ENCODE peak calls at places on chromosomes 12 and 14, in four cellular contexts. One of them, this sample, is unnamed.

GRCh38 chr14:75860561-75861160 is 121.1 kb downstream of the TGFB3 start:
- DNase-seq in cardiac muscle cell: no peak
- DNase-seq in prostate gland: no peak
- DNase-seq in brain microvascular endothelial cell: no peak
- DNase-seq in this sample: no peak

GRCh38 chr12:92369643-92370042 is 224.0 kb upstream of the BTG1 start:
- DNase-seq in cardiac muscle cell: no peak
- DNase-seq in prostate gland: no peak
- DNase-seq in brain microvascular endothelial cell: no peak
- DNase-seq in this sample: no peak

GRCh38 chr14:73752297-73752992 is 38.3 kb upstream of the PNMA1 start:
- DNase-seq in cardiac muscle cell: no peak
- DNase-seq in prostate gland: peak
- DNase-seq in brain microvascular endothelial cell: no peak
- DNase-seq in this sample: peak

GRCh38 chr12:9039397-9039977 is 50.1 kb downstream of the KLRG1 start:
- DNase-seq in cardiac muscle cell: peak
- DNase-seq in prostate gland: peak
- DNase-seq in brain microvascular endothelial cell: peak
- DNase-seq in this sample: no peak

GRCh38 chr14:29926701-29927595 is 699 bp downstream of the PRKD1 start:
- DNase-seq in cardiac muscle cell: peak
- DNase-seq in prostate gland: peak
- DNase-seq in brain microvascular endothelial cell: peak
- DNase-seq in this sample: peak

GRCh38 chr12:50960130-50960529 is 7.8 kb downstream of the HIGD1C start:
- DNase-seq in cardiac muscle cell: peak
- DNase-seq in prostate gland: no peak
- DNase-seq in brain microvascular endothelial cell: peak
- DNase-seq in this sample: no peak

GRCh38 chr14:100894416-100894815 is 9.1 kb downstream of the RTL1 start:
- DNase-seq in cardiac muscle cell: no peak
- DNase-seq in prostate gland: no peak
- DNase-seq in brain microvascular endothelial cell: no peak
- DNase-seq in this sample: no peak

GRCh38 chr14:60722163-60722835 is 1.9 kb downstream of the SIX4 start:
- DNase-seq in cardiac muscle cell: peak
- DNase-seq in prostate gland: peak
- DNase-seq in brain microvascular endothelial cell: peak
- DNase-seq in this sample: no peak

GRCh38 chr14:64604854-64605253 is 55.1 kb downstream of the PPP1R36 start:
- DNase-seq in cardiac muscle cell: no peak
- DNase-seq in prostate gland: peak
- DNase-seq in brain microvascular endothelial cell: no peak
- DNase-seq in this sample: no peak

GRCh38 chr12:121781751-121782615 is 11.5 kb downstream of the RHOF start:
- DNase-seq in cardiac muscle cell: no peak
- DNase-seq in prostate gland: no peak
- DNase-seq in brain microvascular endothelial cell: no peak
- DNase-seq in this sample: no peak

GRCh38 chr12:117298648-117299225 is 62.7 kb downstream of the NOS1 start:
- DNase-seq in cardiac muscle cell: no peak
- DNase-seq in prostate gland: peak
- DNase-seq in brain microvascular endothelial cell: no peak
- DNase-seq in this sample: no peak

GRCh38 chr12:2879853-2880252 is 2.8 kb downstream of the RHNO1 start:
- DNase-seq in cardiac muscle cell: no peak
- DNase-seq in prostate gland: no peak
- DNase-seq in brain microvascular endothelial cell: no peak
- DNase-seq in this sample: no peak

GRCh38 chr12:32151081-32151480 is 44.4 kb downstream of the BICD1 start:
- DNase-seq in cardiac muscle cell: no peak
- DNase-seq in prostate gland: no peak
- DNase-seq in brain microvascular endothelial cell: no peak
- DNase-seq in this sample: no peak

GRCh38 chr12:110684322-110684836 is 4.5 kb downstream of the HVCN1 start:
- DNase-seq in cardiac muscle cell: no peak
- DNase-seq in prostate gland: no peak
- DNase-seq in brain microvascular endothelial cell: no peak
- DNase-seq in this sample: no peak

GRCh38 chr14:89870335-89870734 is 84.2 kb downstream of the EFCAB11 start:
- DNase-seq in cardiac muscle cell: no peak
- DNase-seq in prostate gland: no peak
- DNase-seq in brain microvascular endothelial cell: no peak
- DNase-seq in this sample: no peak

DNA sequence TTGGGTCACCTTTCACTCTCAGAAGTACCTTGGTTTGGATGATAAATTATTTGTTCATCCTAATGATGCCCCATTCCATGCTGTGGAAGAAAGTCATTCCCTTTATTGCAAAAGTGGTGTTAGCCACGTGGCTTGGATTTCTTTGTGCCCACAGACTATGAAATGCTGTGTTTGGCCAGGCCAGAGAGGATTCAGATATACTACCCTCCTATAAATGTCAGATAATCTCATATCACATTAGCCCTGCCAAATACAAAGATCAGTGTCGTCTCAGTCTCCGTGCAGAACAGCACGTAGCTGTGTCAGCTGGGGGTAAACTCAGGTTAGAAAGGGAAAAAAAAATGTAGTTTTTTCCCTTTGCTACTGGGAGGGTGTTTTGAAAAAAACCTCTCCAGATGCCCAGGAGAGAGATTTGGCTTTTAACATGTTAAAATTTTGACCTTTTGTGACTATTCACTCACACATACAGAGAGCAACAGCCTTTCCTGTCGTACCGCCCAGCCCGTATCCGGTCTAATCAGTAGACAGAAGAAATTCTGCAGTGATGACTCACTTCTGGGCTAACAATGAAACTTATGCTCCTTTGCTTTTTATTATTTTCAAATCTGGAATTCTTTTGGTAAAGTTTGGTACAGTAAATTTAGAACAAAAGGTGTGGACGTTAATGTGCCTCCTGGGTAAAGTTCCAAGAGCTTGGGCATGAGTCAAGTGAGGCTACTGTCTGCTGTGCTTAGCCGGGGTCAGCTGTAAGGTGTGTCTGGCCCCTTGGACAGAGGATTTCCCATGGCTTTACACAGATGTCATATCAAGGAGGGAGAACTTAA is 8.5 kb upstream of the PTPRB start:
- DNase-seq in cardiac muscle cell: no peak
- DNase-seq in prostate gland: peak
- DNase-seq in brain microvascular endothelial cell: peak
- DNase-seq in this sample: peak
- H3K4me3 ChIP-seq in cardiac muscle cell: no peak
- H3K4me3 ChIP-seq in prostate gland: no peak
- H3K4me3 ChIP-seq in brain microvascular endothelial cell: no peak
- H3K4me3 ChIP-seq in this sample: peak

DNA sequence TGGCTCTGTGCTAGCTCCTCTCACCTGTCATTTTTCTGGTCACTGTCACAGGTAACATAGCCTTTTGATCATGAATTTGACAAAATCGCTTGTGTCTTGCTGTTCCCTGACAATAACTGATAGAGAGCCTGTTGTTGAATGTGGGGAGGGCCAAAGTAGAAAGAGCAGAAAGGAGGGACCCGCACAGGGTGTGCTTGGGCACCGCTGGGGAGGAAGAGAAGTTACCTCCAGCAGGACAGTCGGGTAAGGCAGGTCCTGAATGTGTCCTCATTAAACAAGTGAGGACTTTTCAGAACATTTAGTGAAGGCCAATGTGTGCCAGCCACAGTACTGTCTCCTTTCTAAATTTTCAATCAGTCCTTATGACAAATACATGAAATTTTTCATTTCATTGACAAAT is at the start of gene RNASE12:
- DNase-seq in cardiac muscle cell: no peak
- DNase-seq in prostate gland: no peak
- DNase-seq in brain microvascular endothelial cell: no peak
- DNase-seq in this sample: no peak
- H3K4me3 ChIP-seq in cardiac muscle cell: no peak
- H3K4me3 ChIP-seq in prostate gland: no peak
- H3K4me3 ChIP-seq in brain microvascular endothelial cell: no peak
- H3K4me3 ChIP-seq in this sample: no peak

GRCh38 chr12:1808036-1808797 is 12.1 kb upstream of the LRTM2 start:
- DNase-seq in cardiac muscle cell: no peak
- DNase-seq in prostate gland: no peak
- DNase-seq in brain microvascular endothelial cell: no peak
- DNase-seq in this sample: peak

GRCh38 chr12:1810201-1810930 is 10.0 kb upstream of the LRTM2 start:
- DNase-seq in cardiac muscle cell: no peak
- DNase-seq in prostate gland: no peak
- DNase-seq in brain microvascular endothelial cell: peak
- DNase-seq in this sample: peak

GRCh38 chr12:1809606-1810140 is 10.7 kb upstream of the LRTM2 start:
- DNase-seq in cardiac muscle cell: no peak
- DNase-seq in prostate gland: no peak
- DNase-seq in brain microvascular endothelial cell: no peak
- DNase-seq in this sample: peak

GRCh38 chr12:1807489-1807888 is 12.9 kb upstream of the LRTM2 start:
- DNase-seq in cardiac muscle cell: no peak
- DNase-seq in prostate gland: no peak
- DNase-seq in brain microvascular endothelial cell: no peak
- DNase-seq in this sample: peak

DNA sequence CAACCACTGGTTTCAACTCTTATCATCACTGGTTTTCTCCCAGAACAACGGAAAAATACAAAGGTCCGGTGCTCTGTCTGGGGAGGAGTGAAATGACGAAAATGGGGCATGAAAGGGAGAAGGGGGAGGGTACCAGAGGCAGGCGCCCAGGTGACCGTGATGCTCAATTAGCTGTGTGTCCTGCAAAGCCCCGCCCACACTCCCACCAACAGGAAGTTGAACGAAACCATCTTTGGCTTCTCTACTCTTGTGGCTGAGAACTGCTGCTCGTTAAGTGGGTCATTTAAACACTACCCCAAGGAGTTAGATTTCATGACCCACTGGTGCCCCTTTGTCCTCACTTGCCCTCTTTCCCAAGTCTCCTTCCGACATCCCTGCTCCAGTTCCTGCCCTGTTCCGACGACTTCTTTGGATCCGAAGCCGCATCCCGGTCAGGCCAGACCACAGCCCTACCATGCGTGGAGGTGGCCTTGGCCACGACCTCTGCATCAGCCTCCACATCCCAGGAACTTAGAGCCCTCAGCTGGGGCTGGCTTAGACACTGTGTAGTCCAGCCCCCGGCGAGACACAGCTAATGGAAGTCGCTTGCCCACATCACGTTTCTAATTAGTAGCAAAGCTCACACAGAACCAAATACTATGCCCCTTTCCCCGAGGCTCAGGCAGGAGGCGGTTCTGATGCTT is 11.4 kb upstream of the LRTM2 start:
- DNase-seq in cardiac muscle cell: no peak
- DNase-seq in prostate gland: no peak
- DNase-seq in brain microvascular endothelial cell: no peak
- DNase-seq in this sample: peak
- H3K4me3 ChIP-seq in cardiac muscle cell: no peak
- H3K4me3 ChIP-seq in prostate gland: no peak
- H3K4me3 ChIP-seq in brain microvascular endothelial cell: no peak
- H3K4me3 ChIP-seq in this sample: no peak

DNA sequence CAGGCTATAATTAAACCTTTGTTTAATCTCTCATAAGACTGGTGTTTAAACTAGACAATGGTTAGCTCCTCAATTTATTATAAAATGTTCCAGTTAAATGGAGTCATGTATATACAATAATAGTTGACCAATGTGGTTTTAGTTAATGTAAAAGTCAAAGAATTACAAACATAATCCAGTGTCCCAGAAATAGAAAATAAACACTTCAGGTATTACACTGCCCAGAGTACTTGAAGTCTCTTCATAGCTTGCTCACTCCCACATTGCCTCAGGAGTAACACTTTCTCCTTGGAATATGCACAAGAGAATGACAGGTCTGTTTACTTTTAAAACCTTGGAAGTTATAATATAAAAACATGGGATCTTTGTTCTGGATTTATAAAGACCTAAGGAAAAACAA is 60.5 kb downstream of the SLC38A1 start:
- DNase-seq in cardiac muscle cell: no peak
- DNase-seq in prostate gland: no peak
- DNase-seq in brain microvascular endothelial cell: no peak
- DNase-seq in this sample: no peak
- H3K4me3 ChIP-seq in cardiac muscle cell: no peak
- H3K4me3 ChIP-seq in prostate gland: no peak
- H3K4me3 ChIP-seq in brain microvascular endothelial cell: no peak
- H3K4me3 ChIP-seq in this sample: no peak

This sample was measured in left ventricle myocardium inferior.